ENCODE peak calls at places on chromosomes 5 and 9, in five cellular contexts. O is A549, R is HepG2, H is H1, L is K562. W is an unnamed sample.
A peak's percentile ranks its signal among the peaks of the same experiment; 100 is the strongest.

GRCh38 chr5:34499001-34499734 is 157.0 kb upstream of the RAI14 start:
- DNase-seq in H (no peak), O (peak; percentile 31), R (no peak), L (no peak), W (peak; percentile 81)

GRCh38 chr5:143968071-143968878 is 156.3 kb downstream of the HMHB1 start:
- DNase-seq in L (no peak), R (peak; percentile 22), H (no peak), O (peak; percentile 75), W (peak; percentile 34)

GRCh38 chr9:7297521-7297920 is 502.1 kb downstream of the DMAC1 start:
- DNase-seq in O (no peak), L (no peak), H (no peak), R (no peak), W (no peak)

GRCh38 chr5:165244407-165244806 is 1739.0 kb downstream of the MAT2B start:
- DNase-seq in R (no peak), H (no peak), O (no peak), L (no peak), W (no peak)

GRCh38 chr9:76690575-76691370 is 73.5 kb upstream of the PCA3 start:
- DNase-seq in O (no peak), H (peak; percentile 16), L (no peak), R (no peak), W (no peak)

GRCh38 chr5:1187234-1187949 is 14.0 kb upstream of the SLC6A19 start:
- DNase-seq in O (no peak), L (no peak), R (no peak), H (no peak), W (no peak)

GRCh38 chr9:347667-348292 is 133.1 kb downstream of the DOCK8 start:
- DNase-seq in H (no peak), L (peak; percentile 17), R (peak; percentile 29), O (peak; percentile 54), W (no peak)

GRCh38 chr5:62653001-62653863 is 74.6 kb downstream of the LRRC70 start:
- DNase-seq in R (peak; percentile 14), L (no peak), H (no peak), O (no peak), W (no peak)

GRCh38 chr5:119178435-119178834 is 107.5 kb downstream of the DMXL1 start:
- DNase-seq in R (no peak), O (no peak), L (no peak), H (no peak), W (no peak)

GRCh38 chr9:78919701-78920100 is 622.8 kb downstream of the PSAT1 start:
- DNase-seq in H (no peak), R (no peak), L (no peak), O (no peak), W (no peak)

GRCh38 chr9:134210908-134211810 is 46.8 kb upstream of the RNU6ATAC start:
- DNase-seq in H (no peak), R (no peak), O (no peak), L (no peak), W (no peak)

GRCh38 chr9:68949271-68950000 is 64.5 kb downstream of the PRKACG start:
- DNase-seq in O (no peak), L (no peak), R (no peak), H (no peak), W (peak; percentile 45)

GRCh38 chr5:119382167-119382566 is 26.3 kb downstream of the TNFAIP8 start:
- DNase-seq in O (no peak), H (no peak), R (no peak), L (no peak), W (no peak)

GRCh38 chr5:132438931-132439330 is 51.6 kb downstream of the IRF1 start:
- DNase-seq in O (no peak), R (no peak), H (no peak), L (no peak), W (no peak)

GRCh38 chr5:139835656-139836055 is 40.0 kb downstream of the PSD2 start:
- DNase-seq in L (peak; percentile 47), H (no peak), O (no peak), R (no peak), W (no peak)

GRCh38 chr9:82170079-82170662 is 181.6 kb downstream of the SPATA31D1 start:
- DNase-seq in R (no peak), O (no peak), H (no peak), L (no peak), W (no peak)

GRCh38 chr5:138366556-138367382 is 14.3 kb downstream of the KDM3B start:
- DNase-seq in L (no peak), O (no peak), R (no peak), H (no peak), W (no peak)

GRCh38 chr5:35360671-35361070 is 130.4 kb upstream of the PRLR start:
- DNase-seq in H (no peak), O (no peak), R (no peak), L (no peak), W (no peak)

GRCh38 chr9:7089794-7090193 is 332.0 kb downstream of the KDM4C start:
- DNase-seq in R (no peak), O (no peak), H (no peak), L (no peak), W (peak; percentile 5)

GRCh38 chr5:956941-957729 is 51.5 kb upstream of the NKD2 start:
- DNase-seq in O (peak; percentile 66), H (peak; percentile 69), R (peak; percentile 77), L (peak; percentile 47), W (no peak)

GRCh38 chr5:176578391-176578808 is 29.3 kb downstream of the CDHR2 start:
- DNase-seq in O (peak; percentile 85), H (peak; percentile 85), R (peak; percentile 45), L (peak; percentile 83), W (no peak)

GRCh38 chr5:113259034-113259433 is 175.8 kb downstream of the TSSK1B start:
- DNase-seq in L (no peak), O (no peak), H (no peak), R (no peak), W (no peak)

GRCh38 chr5:79241535-79241979 is 5.6 kb downstream of the JMY start:
- DNase-seq in H (no peak), O (no peak), L (no peak), R (no peak), W (no peak)

GRCh38 chr5:82470185-82470584 is 192.0 kb upstream of the RPS23 start:
- DNase-seq in O (no peak), R (no peak), H (no peak), L (no peak), W (no peak)

GRCh38 chr5:174371600-174372094 is 326.1 kb downstream of the NSG2 start:
- DNase-seq in L (no peak), R (no peak), H (no peak), O (peak; percentile 28), W (no peak)

GRCh38 chr5:66989286-66989685 is 207.3 kb downstream of the CD180 start:
- DNase-seq in L (no peak), R (peak; percentile 45), O (no peak), H (no peak), W (no peak)

GRCh38 chr9:81237565-81238231 is 451.6 kb downstream of the TLE1 start:
- DNase-seq in O (peak; percentile 37), R (peak; percentile 94), L (no peak), H (no peak), W (no peak)

GRCh38 chr5:96093890-96094381 is 132.3 kb upstream of the ELL2 start:
- DNase-seq in R (peak; percentile 74), H (no peak), L (no peak), O (peak; percentile 68), W (no peak)

GRCh38 chr5:111948517-111948916 is 191.5 kb upstream of the NREP start:
- DNase-seq in L (no peak), R (no peak), O (no peak), H (no peak), W (no peak)

GRCh38 chr5:166576323-166576722 is 1715.1 kb upstream of the WWC1 start:
- DNase-seq in L (no peak), H (no peak), R (no peak), O (no peak), W (no peak)

GRCh38 chr5:149445739-149446369 is 66.8 kb upstream of the IL17B start:
- DNase-seq in O (peak; percentile 86), R (peak; percentile 88), H (no peak), L (peak; percentile 77), W (no peak)

GRCh38 chr5:980941-981340 is 27.7 kb upstream of the NKD2 start:
- DNase-seq in H (no peak), R (no peak), O (no peak), L (peak; percentile 53), W (no peak)

GRCh38 chr9:33350310-33350709 is 52.1 kb downstream of the AQP7 start:
- DNase-seq in O (peak; percentile 74), H (no peak), R (no peak), L (no peak), W (no peak)

GRCh38 chr5:54993318-54993717 is 7.9 kb upstream of the ESM1 start:
- DNase-seq in O (no peak), H (no peak), R (no peak), L (no peak), W (no peak)

GRCh38 chr9:18906656-18907395 is 126.2 kb downstream of the SAXO1 start:
- DNase-seq in R (no peak), O (no peak), L (no peak), H (no peak), W (no peak)

GRCh38 chr5:177310757-177311173 is 933 bp downstream of the MXD3 start:
- DNase-seq in H (no peak), R (no peak), L (peak; percentile 33), O (no peak), W (no peak)

GRCh38 chr5:61477788-61478187 is 145.7 kb downstream of the ZSWIM6 start:
- DNase-seq in L (no peak), O (no peak), R (no peak), H (no peak), W (no peak)

DNA sequence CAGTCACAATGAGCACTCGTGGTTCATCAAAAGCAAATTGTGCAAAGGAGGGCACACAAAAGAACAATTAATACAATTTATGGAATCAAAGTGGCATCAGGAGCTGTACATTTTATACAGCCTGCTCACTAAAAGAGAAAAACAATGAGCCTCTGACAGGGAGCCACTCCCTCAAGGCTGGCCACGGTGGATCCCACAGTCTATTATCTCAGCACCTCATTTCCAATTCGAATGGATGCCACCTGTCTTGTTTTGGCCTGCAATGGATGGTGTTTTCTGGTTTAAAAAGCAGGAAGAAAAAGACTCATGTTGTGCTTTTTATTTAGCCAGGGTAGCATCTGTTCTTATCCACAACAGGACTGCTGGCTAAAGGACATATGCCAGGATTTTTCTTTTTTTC is 354.7 kb downstream of the ENC1 start:
- DNase-seq in O (no peak), R (no peak), H (no peak), L (no peak), W (no peak)
- TF ChIP-seq KDM1A in O (no peak), R (no peak), H (no peak), L (no peak), W (no peak)

DNA sequence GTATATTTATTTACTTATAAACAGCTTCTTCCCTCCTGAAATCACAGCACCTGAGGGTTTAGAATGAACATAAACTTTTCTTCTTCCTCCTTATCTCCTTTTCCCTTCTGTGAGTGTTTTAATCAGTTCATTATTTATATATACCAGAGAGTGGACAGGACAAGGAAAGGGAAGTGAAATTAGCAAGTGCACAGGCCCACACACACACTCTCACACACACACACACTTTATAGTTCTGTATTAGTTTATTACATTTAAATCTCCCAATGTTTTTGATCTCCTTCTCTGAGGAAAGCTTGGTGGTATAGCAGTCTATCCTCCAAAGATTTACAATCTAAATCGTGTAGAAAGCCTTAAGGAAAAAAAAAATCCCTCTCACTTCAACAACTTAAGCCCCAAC is 353.5 kb downstream of the NDUFS4 start:
- DNase-seq in H (no peak), L (no peak), R (no peak), O (no peak), W (no peak)
- TF ChIP-seq KDM1A in H (no peak), L (no peak), R (no peak), O (no peak), W (no peak)

GRCh38 chr5:141877478-141878185 is 578 bp downstream of the PCDH1 start:
- DNase-seq in L (no peak), R (no peak), H (peak; percentile 63), O (peak; percentile 36), W (no peak)
- TF ChIP-seq KDM1A in L (no peak), R (no peak), H (no peak), O (no peak), W (no peak)

GRCh38 chr5:109901628-109901981 is 211.9 kb downstream of the MAN2A1 start:
- DNase-seq in L (no peak), H (no peak), O (no peak), R (no peak), W (no peak)
- TF ChIP-seq KDM1A in L (no peak), H (no peak), O (no peak), R (peak; percentile 1), W (no peak)